ENCODE peak calls at places on chromosomes 13 and 19, in four cellular contexts. One of them, this sample, is unnamed.

GRCh38 chr19:36379510-36379819 is 464 bp upstream of the ZFP14 start:
- DNase-seq in stimulated activated CD8-positive, alpha-beta memory T cell treated with anti-CD3 and anti-CD28 coated beads, Interleukin-2, amount 100 ng/mL, for 48 hours: no peak
- DNase-seq in SW 1271: no peak
- DNase-seq in T-helper 2 cell: no peak
- DNase-seq in this sample: no peak

GRCh38 chr19:39438270-39438934 is 2.7 kb upstream of the RPS16 start:
- DNase-seq in stimulated activated CD8-positive, alpha-beta memory T cell treated with anti-CD3 and anti-CD28 coated beads, Interleukin-2, amount 100 ng/mL, for 48 hours: no peak
- DNase-seq in SW 1271: no peak
- DNase-seq in T-helper 2 cell: no peak
- DNase-seq in this sample: no peak

GRCh38 chr19:34411216-34411615 is 7.0 kb downstream of the PDCD2L start:
- DNase-seq in stimulated activated CD8-positive, alpha-beta memory T cell treated with anti-CD3 and anti-CD28 coated beads, Interleukin-2, amount 100 ng/mL, for 48 hours: no peak
- DNase-seq in SW 1271: no peak
- DNase-seq in T-helper 2 cell: no peak
- DNase-seq in this sample: no peak

GRCh38 chr13:114097504-114097892 is 34.9 kb downstream of the RASA3 start:
- DNase-seq in stimulated activated CD8-positive, alpha-beta memory T cell treated with anti-CD3 and anti-CD28 coated beads, Interleukin-2, amount 100 ng/mL, for 48 hours: no peak
- DNase-seq in SW 1271: no peak
- DNase-seq in T-helper 2 cell: no peak
- DNase-seq in this sample: no peak

GRCh38 chr19:42324655-42325307 is 654 bp upstream of the MEGF8 start:
- DNase-seq in stimulated activated CD8-positive, alpha-beta memory T cell treated with anti-CD3 and anti-CD28 coated beads, Interleukin-2, amount 100 ng/mL, for 48 hours: no peak
- DNase-seq in SW 1271: no peak
- DNase-seq in T-helper 2 cell: no peak
- DNase-seq in this sample: no peak

GRCh38 chr13:40433577-40433976 is 232.9 kb downstream of the FOXO1 start:
- DNase-seq in stimulated activated CD8-positive, alpha-beta memory T cell treated with anti-CD3 and anti-CD28 coated beads, Interleukin-2, amount 100 ng/mL, for 48 hours: no peak
- DNase-seq in SW 1271: no peak
- DNase-seq in T-helper 2 cell: no peak
- DNase-seq in this sample: no peak

GRCh38 chr19:30338066-30338465 is 34.1 kb upstream of the ZNF536 start:
- DNase-seq in stimulated activated CD8-positive, alpha-beta memory T cell treated with anti-CD3 and anti-CD28 coated beads, Interleukin-2, amount 100 ng/mL, for 48 hours: no peak
- DNase-seq in SW 1271: no peak
- DNase-seq in T-helper 2 cell: no peak
- DNase-seq in this sample: no peak

GRCh38 chr13:33787051-33787591 is 30.8 kb upstream of the RFC3 start:
- DNase-seq in stimulated activated CD8-positive, alpha-beta memory T cell treated with anti-CD3 and anti-CD28 coated beads, Interleukin-2, amount 100 ng/mL, for 48 hours: no peak
- DNase-seq in SW 1271: no peak
- DNase-seq in T-helper 2 cell: no peak
- DNase-seq in this sample: no peak

GRCh38 chr19:13428352-13428751 is 77.9 kb downstream of the CACNA1A start:
- DNase-seq in stimulated activated CD8-positive, alpha-beta memory T cell treated with anti-CD3 and anti-CD28 coated beads, Interleukin-2, amount 100 ng/mL, for 48 hours: no peak
- DNase-seq in SW 1271: no peak
- DNase-seq in T-helper 2 cell: no peak
- DNase-seq in this sample: no peak

GRCh38 chr19:46076951-46077814 is 36.4 kb upstream of the IGFL4 start:
- DNase-seq in stimulated activated CD8-positive, alpha-beta memory T cell treated with anti-CD3 and anti-CD28 coated beads, Interleukin-2, amount 100 ng/mL, for 48 hours: peak; percentile 20
- DNase-seq in SW 1271: peak; percentile 63
- DNase-seq in T-helper 2 cell: no peak
- DNase-seq in this sample: peak; percentile 84

GRCh38 chr13:89363144-89363543 is 1692.0 kb downstream of the SLITRK5 start:
- DNase-seq in stimulated activated CD8-positive, alpha-beta memory T cell treated with anti-CD3 and anti-CD28 coated beads, Interleukin-2, amount 100 ng/mL, for 48 hours: no peak
- DNase-seq in SW 1271: no peak
- DNase-seq in T-helper 2 cell: no peak
- DNase-seq in this sample: no peak

GRCh38 chr19:3167533-3168272 is 10.9 kb upstream of the S1PR4 start:
- DNase-seq in stimulated activated CD8-positive, alpha-beta memory T cell treated with anti-CD3 and anti-CD28 coated beads, Interleukin-2, amount 100 ng/mL, for 48 hours: no peak
- DNase-seq in SW 1271: no peak
- DNase-seq in T-helper 2 cell: no peak
- DNase-seq in this sample: no peak

GRCh38 chr19:30162718-30163117 is 209.5 kb upstream of the ZNF536 start:
- DNase-seq in stimulated activated CD8-positive, alpha-beta memory T cell treated with anti-CD3 and anti-CD28 coated beads, Interleukin-2, amount 100 ng/mL, for 48 hours: no peak
- DNase-seq in SW 1271: no peak
- DNase-seq in T-helper 2 cell: no peak
- DNase-seq in this sample: no peak

This sample was measured in SJSA1.